ENCODE peak calls at places on chromosomes 6 and 20, in eight cellular contexts. One of them, this sample, is unnamed.

GRCh38 chr6:92847988-92848387 is 571.4 kb downstream of the EPHA7 start:
- DNase-seq in cardiac septum: no peak
- DNase-seq in T-helper 1 cell: no peak
- DNase-seq in heart right ventricle: no peak
- DNase-seq in A549: no peak
- DNase-seq in A172: no peak
- DNase-seq in mucosa of gallbladder: no peak
- DNase-seq in naive thymus-derived CD4-positive, alpha-beta T cell: no peak
- DNase-seq in this sample: no peak

GRCh38 chr20:11204926-11205768 is 531.3 kb upstream of the JAG1 start:
- DNase-seq in A172: peak; percentile 83
- DNase-seq in cardiac septum: no peak
- DNase-seq in naive thymus-derived CD4-positive, alpha-beta T cell: no peak
- DNase-seq in mucosa of gallbladder: peak; percentile 69
- DNase-seq in heart right ventricle: peak; percentile 19
- DNase-seq in T-helper 1 cell: peak; percentile 3
- DNase-seq in A549: peak; percentile 89
- DNase-seq in this sample: peak; percentile 31

GRCh38 chr6:158304254-158304653 is 8.0 kb upstream of the TULP4 start:
- DNase-seq in A172: no peak
- DNase-seq in A549: no peak
- DNase-seq in cardiac septum: no peak
- DNase-seq in naive thymus-derived CD4-positive, alpha-beta T cell: no peak
- DNase-seq in T-helper 1 cell: no peak
- DNase-seq in mucosa of gallbladder: no peak
- DNase-seq in heart right ventricle: no peak
- DNase-seq in this sample: no peak

GRCh38 chr6:8439601-8440268 is 4.4 kb upstream of the SLC35B3 start:
- DNase-seq in heart right ventricle: no peak
- DNase-seq in A172: no peak
- DNase-seq in A549: no peak
- DNase-seq in naive thymus-derived CD4-positive, alpha-beta T cell: no peak
- DNase-seq in mucosa of gallbladder: no peak
- DNase-seq in T-helper 1 cell: no peak
- DNase-seq in cardiac septum: no peak
- DNase-seq in this sample: no peak

GRCh38 chr6:82645536-82646230 is 282.1 kb downstream of the TPBG start:
- DNase-seq in mucosa of gallbladder: no peak
- DNase-seq in A172: no peak
- DNase-seq in heart right ventricle: no peak
- DNase-seq in A549: no peak
- DNase-seq in naive thymus-derived CD4-positive, alpha-beta T cell: no peak
- DNase-seq in T-helper 1 cell: no peak
- DNase-seq in cardiac septum: no peak
- DNase-seq in this sample: no peak

GRCh38 chr20:32702706-32703425 is 29.1 kb upstream of the C20orf203 start:
- DNase-seq in mucosa of gallbladder: no peak
- DNase-seq in cardiac septum: no peak
- DNase-seq in T-helper 1 cell: no peak
- DNase-seq in A172: no peak
- DNase-seq in A549: no peak
- DNase-seq in heart right ventricle: no peak
- DNase-seq in naive thymus-derived CD4-positive, alpha-beta T cell: no peak
- DNase-seq in this sample: no peak

GRCh38 chr6:131029661-131030297 is 33.3 kb downstream of the EPB41L2 start:
- DNase-seq in cardiac septum: no peak
- DNase-seq in naive thymus-derived CD4-positive, alpha-beta T cell: no peak
- DNase-seq in A172: peak; percentile 17
- DNase-seq in T-helper 1 cell: no peak
- DNase-seq in A549: no peak
- DNase-seq in mucosa of gallbladder: no peak
- DNase-seq in heart right ventricle: no peak
- DNase-seq in this sample: no peak

GRCh38 chr6:119620846-119621570 is 271.4 kb upstream of the MAN1A1 start:
- DNase-seq in T-helper 1 cell: no peak
- DNase-seq in naive thymus-derived CD4-positive, alpha-beta T cell: no peak
- DNase-seq in A172: peak; percentile 85
- DNase-seq in mucosa of gallbladder: no peak
- DNase-seq in heart right ventricle: no peak
- DNase-seq in A549: no peak
- DNase-seq in cardiac septum: no peak
- DNase-seq in this sample: no peak

GRCh38 chr6:112571486-112571885 is 224.4 kb downstream of the RFPL4B start:
- DNase-seq in A172: no peak
- DNase-seq in mucosa of gallbladder: no peak
- DNase-seq in heart right ventricle: peak; percentile 15
- DNase-seq in naive thymus-derived CD4-positive, alpha-beta T cell: no peak
- DNase-seq in cardiac septum: no peak
- DNase-seq in T-helper 1 cell: no peak
- DNase-seq in A549: no peak
- DNase-seq in this sample: no peak

GRCh38 chr6:134173936-134174789 is 121.7 kb upstream of the SLC2A12 start:
- DNase-seq in naive thymus-derived CD4-positive, alpha-beta T cell: peak; percentile 88
- DNase-seq in A549: peak; percentile 82
- DNase-seq in heart right ventricle: peak; percentile 82
- DNase-seq in cardiac septum: peak; percentile 86
- DNase-seq in T-helper 1 cell: peak; percentile 88
- DNase-seq in A172: peak; percentile 91
- DNase-seq in mucosa of gallbladder: peak; percentile 91
- DNase-seq in this sample: peak; percentile 3

GRCh38 chr6:63346217-63346834 is 26.5 kb upstream of the LGSN start:
- DNase-seq in cardiac septum: no peak
- DNase-seq in A172: no peak
- DNase-seq in naive thymus-derived CD4-positive, alpha-beta T cell: no peak
- DNase-seq in mucosa of gallbladder: no peak
- DNase-seq in heart right ventricle: no peak
- DNase-seq in A549: no peak
- DNase-seq in T-helper 1 cell: no peak
- DNase-seq in this sample: no peak

GRCh38 chr6:144597511-144597910 is 312.4 kb downstream of the UTRN start:
- DNase-seq in A549: no peak
- DNase-seq in naive thymus-derived CD4-positive, alpha-beta T cell: no peak
- DNase-seq in A172: no peak
- DNase-seq in heart right ventricle: no peak
- DNase-seq in T-helper 1 cell: no peak
- DNase-seq in mucosa of gallbladder: no peak
- DNase-seq in cardiac septum: no peak
- DNase-seq in this sample: no peak

GRCh38 chr20:2314759-2315439 is 19.1 kb downstream of the TGM3 start:
- DNase-seq in A549: peak; percentile 35
- DNase-seq in A172: peak; percentile 98
- DNase-seq in heart right ventricle: peak; percentile 24
- DNase-seq in naive thymus-derived CD4-positive, alpha-beta T cell: no peak
- DNase-seq in T-helper 1 cell: no peak
- DNase-seq in mucosa of gallbladder: no peak
- DNase-seq in cardiac septum: no peak
- DNase-seq in this sample: peak; percentile 88

GRCh38 chr20:3461191-3461874 is 9.5 kb upstream of the ATRN start:
- DNase-seq in T-helper 1 cell: no peak
- DNase-seq in naive thymus-derived CD4-positive, alpha-beta T cell: no peak
- DNase-seq in mucosa of gallbladder: no peak
- DNase-seq in cardiac septum: no peak
- DNase-seq in A549: no peak
- DNase-seq in A172: no peak
- DNase-seq in heart right ventricle: no peak
- DNase-seq in this sample: no peak

GRCh38 chr6:118354641-118355040 is 193.5 kb upstream of the PLN start:
- DNase-seq in naive thymus-derived CD4-positive, alpha-beta T cell: no peak
- DNase-seq in A172: no peak
- DNase-seq in cardiac septum: no peak
- DNase-seq in mucosa of gallbladder: no peak
- DNase-seq in A549: no peak
- DNase-seq in T-helper 1 cell: no peak
- DNase-seq in heart right ventricle: no peak
- DNase-seq in this sample: no peak

GRCh38 chr6:35970181-35970580 is 49.3 kb upstream of the SRPK1 start:
- DNase-seq in mucosa of gallbladder: no peak
- DNase-seq in A172: peak; percentile 22
- DNase-seq in T-helper 1 cell: no peak
- DNase-seq in heart right ventricle: no peak
- DNase-seq in naive thymus-derived CD4-positive, alpha-beta T cell: no peak
- DNase-seq in cardiac septum: no peak
- DNase-seq in A549: no peak
- DNase-seq in this sample: no peak

GRCh38 chr6:110949679-110950285 is 8.7 kb upstream of the GTF3C6 start:
- DNase-seq in cardiac septum: no peak
- DNase-seq in heart right ventricle: no peak
- DNase-seq in A172: no peak
- DNase-seq in T-helper 1 cell: no peak
- DNase-seq in mucosa of gallbladder: no peak
- DNase-seq in naive thymus-derived CD4-positive, alpha-beta T cell: peak; percentile 41
- DNase-seq in A549: peak; percentile 38
- DNase-seq in this sample: no peak

GRCh38 chr20:23186808-23187207 is 100.7 kb upstream of the CD93 start:
- DNase-seq in T-helper 1 cell: no peak
- DNase-seq in heart right ventricle: no peak
- DNase-seq in A549: no peak
- DNase-seq in A172: no peak
- DNase-seq in naive thymus-derived CD4-positive, alpha-beta T cell: no peak
- DNase-seq in cardiac septum: no peak
- DNase-seq in mucosa of gallbladder: no peak
- DNase-seq in this sample: no peak

GRCh38 chr6:138004423-138005287 is 102.6 kb downstream of the PERP start:
- DNase-seq in naive thymus-derived CD4-positive, alpha-beta T cell: no peak
- DNase-seq in A549: peak; percentile 47
- DNase-seq in T-helper 1 cell: no peak
- DNase-seq in heart right ventricle: no peak
- DNase-seq in cardiac septum: no peak
- DNase-seq in A172: peak; percentile 25
- DNase-seq in mucosa of gallbladder: no peak
- DNase-seq in this sample: no peak

GRCh38 chr20:9301129-9302072 is 213.0 kb upstream of the LAMP5 start:
- DNase-seq in A172: peak; percentile 44
- DNase-seq in mucosa of gallbladder: peak; percentile 74
- DNase-seq in A549: peak; percentile 89
- DNase-seq in heart right ventricle: no peak
- DNase-seq in cardiac septum: no peak
- DNase-seq in naive thymus-derived CD4-positive, alpha-beta T cell: no peak
- DNase-seq in T-helper 1 cell: no peak
- DNase-seq in this sample: no peak

GRCh38 chr6:81051952-81052351 is 700.5 kb downstream of the TENT5A start:
- DNase-seq in A549: no peak
- DNase-seq in T-helper 1 cell: no peak
- DNase-seq in A172: no peak
- DNase-seq in mucosa of gallbladder: no peak
- DNase-seq in heart right ventricle: no peak
- DNase-seq in cardiac septum: no peak
- DNase-seq in naive thymus-derived CD4-positive, alpha-beta T cell: no peak
- DNase-seq in this sample: no peak

GRCh38 chr20:41854765-41855164 is 236.6 kb upstream of the CHD6 start:
- DNase-seq in heart right ventricle: no peak
- DNase-seq in naive thymus-derived CD4-positive, alpha-beta T cell: no peak
- DNase-seq in A172: no peak
- DNase-seq in cardiac septum: no peak
- DNase-seq in mucosa of gallbladder: no peak
- DNase-seq in T-helper 1 cell: no peak
- DNase-seq in A549: peak; percentile 23
- DNase-seq in this sample: no peak

GRCh38 chr6:28080631-28081485 is 490 bp downstream of the ZNF165 start:
- DNase-seq in A172: peak; percentile 90
- DNase-seq in A549: peak; percentile 97
- DNase-seq in heart right ventricle: peak; percentile 91
- DNase-seq in T-helper 1 cell: peak; percentile 89
- DNase-seq in mucosa of gallbladder: peak; percentile 94
- DNase-seq in cardiac septum: peak; percentile 95
- DNase-seq in naive thymus-derived CD4-positive, alpha-beta T cell: peak; percentile 94
- DNase-seq in this sample: peak; percentile 83

GRCh38 chr6:127195833-127196232 is 70.8 kb upstream of the RNF146 start:
- DNase-seq in T-helper 1 cell: no peak
- DNase-seq in cardiac septum: no peak
- DNase-seq in A172: no peak
- DNase-seq in naive thymus-derived CD4-positive, alpha-beta T cell: no peak
- DNase-seq in heart right ventricle: no peak
- DNase-seq in A549: no peak
- DNase-seq in mucosa of gallbladder: no peak
- DNase-seq in this sample: no peak

GRCh38 chr6:49264909-49265308 is 198.1 kb downstream of the MMUT start:
- DNase-seq in T-helper 1 cell: no peak
- DNase-seq in cardiac septum: no peak
- DNase-seq in A549: no peak
- DNase-seq in mucosa of gallbladder: no peak
- DNase-seq in naive thymus-derived CD4-positive, alpha-beta T cell: no peak
- DNase-seq in A172: no peak
- DNase-seq in heart right ventricle: no peak
- DNase-seq in this sample: no peak

GRCh38 chr20:19785886-19786285 is 27.8 kb downstream of the RIN2 start:
- DNase-seq in A549: no peak
- DNase-seq in A172: no peak
- DNase-seq in mucosa of gallbladder: no peak
- DNase-seq in heart right ventricle: no peak
- DNase-seq in T-helper 1 cell: no peak
- DNase-seq in cardiac septum: no peak
- DNase-seq in naive thymus-derived CD4-positive, alpha-beta T cell: no peak
- DNase-seq in this sample: no peak

GRCh38 chr6:885051-885590 is 192.2 kb upstream of the EXOC2 start:
- DNase-seq in T-helper 1 cell: no peak
- DNase-seq in mucosa of gallbladder: no peak
- DNase-seq in heart right ventricle: no peak
- DNase-seq in cardiac septum: no peak
- DNase-seq in A172: no peak
- DNase-seq in A549: no peak
- DNase-seq in naive thymus-derived CD4-positive, alpha-beta T cell: no peak
- DNase-seq in this sample: no peak

GRCh38 chr6:37283786-37284185 is 25.8 kb upstream of the TMEM217 start:
- DNase-seq in mucosa of gallbladder: peak; percentile 68
- DNase-seq in cardiac septum: no peak
- DNase-seq in T-helper 1 cell: no peak
- DNase-seq in heart right ventricle: peak; percentile 59
- DNase-seq in A549: no peak
- DNase-seq in A172: no peak
- DNase-seq in naive thymus-derived CD4-positive, alpha-beta T cell: no peak
- DNase-seq in this sample: no peak

GRCh38 chr6:131958551-131959470 is 7.6 kb upstream of the CCN2 start:
- DNase-seq in mucosa of gallbladder: peak; percentile 51
- DNase-seq in A172: no peak
- DNase-seq in naive thymus-derived CD4-positive, alpha-beta T cell: no peak
- DNase-seq in cardiac septum: no peak
- DNase-seq in T-helper 1 cell: no peak
- DNase-seq in A549: peak; percentile 66
- DNase-seq in heart right ventricle: no peak
- DNase-seq in this sample: no peak

GRCh38 chr20:46206025-46206424 is 87.9 kb downstream of the CD40 start:
- DNase-seq in A172: peak; percentile 96
- DNase-seq in A549: no peak
- DNase-seq in heart right ventricle: no peak
- DNase-seq in mucosa of gallbladder: peak; percentile 32
- DNase-seq in T-helper 1 cell: no peak
- DNase-seq in naive thymus-derived CD4-positive, alpha-beta T cell: no peak
- DNase-seq in cardiac septum: peak; percentile 90
- DNase-seq in this sample: peak; percentile 57

GRCh38 chr6:139508576-139508975 is 134.1 kb upstream of the CITED2 start:
- DNase-seq in heart right ventricle: no peak
- DNase-seq in mucosa of gallbladder: no peak
- DNase-seq in A172: no peak
- DNase-seq in A549: no peak
- DNase-seq in naive thymus-derived CD4-positive, alpha-beta T cell: no peak
- DNase-seq in cardiac septum: no peak
- DNase-seq in T-helper 1 cell: no peak
- DNase-seq in this sample: no peak

GRCh38 chr6:101399627-101399955 is 6.1 kb downstream of the GRIK2 start:
- DNase-seq in heart right ventricle: no peak
- DNase-seq in A549: no peak
- DNase-seq in A172: no peak
- DNase-seq in mucosa of gallbladder: no peak
- DNase-seq in naive thymus-derived CD4-positive, alpha-beta T cell: no peak
- DNase-seq in T-helper 1 cell: no peak
- DNase-seq in cardiac septum: no peak
- DNase-seq in this sample: no peak

GRCh38 chr6:57216235-57217101 is 5.6 kb downstream of the RAB23 start:
- DNase-seq in mucosa of gallbladder: no peak
- DNase-seq in heart right ventricle: peak; percentile 25
- DNase-seq in cardiac septum: no peak
- DNase-seq in T-helper 1 cell: no peak
- DNase-seq in A549: no peak
- DNase-seq in naive thymus-derived CD4-positive, alpha-beta T cell: no peak
- DNase-seq in A172: peak; percentile 33
- DNase-seq in this sample: no peak

GRCh38 chr6:4848382-4849068 is 72.3 kb downstream of the CDYL start:
- DNase-seq in T-helper 1 cell: no peak
- DNase-seq in mucosa of gallbladder: no peak
- DNase-seq in cardiac septum: no peak
- DNase-seq in A172: peak; percentile 33
- DNase-seq in naive thymus-derived CD4-positive, alpha-beta T cell: no peak
- DNase-seq in A549: peak; percentile 16
- DNase-seq in heart right ventricle: peak; percentile 23
- DNase-seq in this sample: no peak